ENCODE peak calls at places on chromosome 1, in six cellular contexts. H is fibroblast of pulmonary artery, V is endothelial cell, W is dorsolateral prefrontal cortex, J is sigmoid colon, E is GM12864. S is an unnamed sample.

GRCh38 chr1:102595106-102595505 is 513.2 kb downstream of the COL11A1 start:
- DNase-seq in H (peak), V (no peak), W (no peak), J (no peak), E (no peak), S (no peak)

GRCh38 chr1:7177021-7177420 is 391.8 kb downstream of the CAMTA1 start:
- DNase-seq in H (no peak), V (no peak), W (no peak), J (no peak), E (no peak), S (no peak)

GRCh38 chr1:207076181-207076949 is 12.3 kb upstream of the C4BPB start:
- DNase-seq in H (peak), V (no peak), W (no peak), J (no peak), E (no peak), S (no peak)

GRCh38 chr1:43971336-43971980 is 1.6 kb downstream of the DPH2 start:
- DNase-seq in H (no peak), V (no peak), W (no peak), J (no peak), E (no peak), S (no peak)

GRCh38 chr1:206001476-206001888 is 1.7 kb downstream of the RAB7B start:
- DNase-seq in H (peak), V (no peak), W (no peak), J (no peak), E (no peak), S (peak)

GRCh38 chr1:202152399-202152798 is 7.9 kb upstream of the ARL8A start:
- DNase-seq in H (no peak), V (no peak), W (no peak), J (no peak), E (no peak), S (no peak)

GRCh38 chr1:9835758-9836631 is 12.2 kb upstream of the CLSTN1 start:
- DNase-seq in H (peak), V (no peak), W (peak), J (peak), E (no peak), S (peak)

GRCh38 chr1:211985556-211986264 is 49.6 kb downstream of the INTS7 start:
- DNase-seq in H (no peak), V (no peak), W (no peak), J (no peak), E (peak), S (no peak)

GRCh38 chr1:56050911-56051310 is 528.5 kb downstream of the PLPP3 start:
- DNase-seq in H (no peak), V (no peak), W (no peak), J (no peak), E (no peak), S (no peak)

GRCh38 chr1:75855734-75856133 is 59.1 kb downstream of the MSH4 start:
- DNase-seq in H (no peak), V (no peak), W (no peak), J (no peak), E (no peak), S (no peak)

GRCh38 chr1:117821782-117822447 is 107.5 kb downstream of the GDAP2 start:
- DNase-seq in H (peak), V (no peak), W (no peak), J (peak), E (no peak), S (peak)

GRCh38 chr1:84961316-84961715 is 35.6 kb downstream of the MCOLN2 start:
- DNase-seq in H (peak), V (no peak), W (no peak), J (no peak), E (no peak), S (no peak)

GRCh38 chr1:52915211-52915854 is 6.2 kb downstream of the ECHDC2 start:
- DNase-seq in H (no peak), V (no peak), W (no peak), J (no peak), E (no peak), S (no peak)

GRCh38 chr1:206430031-206430983 is 40.0 kb upstream of the IKBKE start:
- DNase-seq in H (peak), V (no peak), W (no peak), J (no peak), E (peak), S (peak)

GRCh38 chr1:225873281-225873850 is 8.8 kb downstream of the TMEM63A start:
- DNase-seq in H (no peak), V (no peak), W (no peak), J (no peak), E (no peak), S (no peak)

GRCh38 chr1:212507361-212507760 is 74.6 kb downstream of the NENF start:
- DNase-seq in H (no peak), V (no peak), W (no peak), J (no peak), E (no peak), S (no peak)

GRCh38 chr1:151611288-151611790 is 511 bp upstream of the SNX27 start:
- DNase-seq in H (peak), V (no peak), W (no peak), J (peak), E (no peak), S (peak)

GRCh38 chr1:214402583-214403216 is 121.7 kb downstream of the SMYD2 start:
- DNase-seq in H (peak), V (no peak), W (no peak), J (no peak), E (no peak), S (peak)

GRCh38 chr1:184954232-184954995 is 19.9 kb downstream of the NIBAN1 start:
- DNase-seq in H (no peak), V (no peak), W (no peak), J (no peak), E (no peak), S (peak)

GRCh38 chr1:49630156-49630555 is 393.6 kb downstream of the AGBL4 start:
- DNase-seq in H (no peak), V (no peak), W (no peak), J (no peak), E (no peak), S (no peak)

GRCh38 chr1:156486421-156487344 is 13.9 kb downstream of the MEF2D start:
- DNase-seq in H (no peak), V (no peak), W (peak), J (no peak), E (no peak), S (no peak)

GRCh38 chr1:243959998-243960397 is 91.1 kb upstream of the ZBTB18 start:
- DNase-seq in H (no peak), V (no peak), W (no peak), J (no peak), E (no peak), S (no peak)

GRCh38 chr1:109371271-109371739 is 26.4 kb downstream of the SORT1 start:
- DNase-seq in H (peak), V (no peak), W (no peak), J (peak), E (no peak), S (peak)

GRCh38 chr1:109158433-109158832 is 44.5 kb downstream of the ELAPOR1 start:
- DNase-seq in H (no peak), V (no peak), W (no peak), J (no peak), E (no peak), S (no peak)

GRCh38 chr1:221032616-221033342 is 153.5 kb downstream of the HLX start:
- DNase-seq in H (peak), V (no peak), W (no peak), J (no peak), E (no peak), S (no peak)

GRCh38 chr1:180631197-180631765 is 541 bp upstream of the XPR1 start:
- DNase-seq in H (no peak), V (no peak), W (no peak), J (no peak), E (no peak), S (no peak)

GRCh38 chr1:77532641-77533040 is 149.8 kb downstream of the ZZZ3 start:
- DNase-seq in H (no peak), V (no peak), W (no peak), J (no peak), E (no peak), S (no peak)

GRCh38 chr1:87134061-87134460 is 194.6 kb upstream of the LMO4 start:
- DNase-seq in H (no peak), V (no peak), W (peak), J (no peak), E (no peak), S (no peak)

GRCh38 chr1:207964195-207964966 is 53.5 kb upstream of the CD34 start:
- DNase-seq in H (peak), V (no peak), W (no peak), J (no peak), E (no peak), S (peak)

GRCh38 chr1:169484683-169485426 is 889 bp downstream of the SLC19A2 start:
- DNase-seq in H (peak), V (no peak), W (peak), J (peak), E (no peak), S (peak)

GRCh38 chr1:96521994-96522760 is 199.4 kb upstream of the PTBP2 start:
- DNase-seq in H (peak), V (no peak), W (no peak), J (no peak), E (no peak), S (peak)

GRCh38 chr1:29121951-29122661 is 1.6 kb downstream of the TMEM200B start:
- DNase-seq in H (peak), V (peak), W (no peak), J (peak), E (no peak), S (no peak)
- TF ChIP-seq CTCF in H (no peak), V (no peak), W (no peak), J (no peak), E (no peak), S (no peak)

GRCh38 chr1:20950689-20951088 is 163.6 kb upstream of the HP1BP3 start:
- DNase-seq in H (peak), V (no peak), W (no peak), J (no peak), E (no peak), S (peak)
- TF ChIP-seq CTCF in H (no peak), V (no peak), W (no peak), J (no peak), E (no peak), S (no peak)

GRCh38 chr1:62685431-62685859 is 2.7 kb downstream of the DOCK7 start:
- DNase-seq in H (peak), V (no peak), W (no peak), J (no peak), E (no peak), S (no peak)
- TF ChIP-seq CTCF in H (no peak), V (no peak), W (no peak), J (no peak), E (no peak), S (no peak)

GRCh38 chr1:153626929-153627796 is at the start of gene S100A13:
- DNase-seq in H (peak), V (peak), W (peak), J (peak), E (no peak), S (peak)
- TF ChIP-seq CTCF in H (peak), V (peak), W (peak), J (peak), E (peak), S (peak)

GRCh38 chr1:24890861-24891260 is 39.2 kb downstream of the RUNX3 start:
- DNase-seq in H (no peak), V (no peak), W (no peak), J (no peak), E (no peak), S (no peak)

GRCh38 chr1:24888971-24889670 is 41.0 kb downstream of the RUNX3 start:
- DNase-seq in H (peak), V (no peak), W (no peak), J (no peak), E (no peak), S (no peak)

GRCh38 chr1:24884751-24885150 is 45.3 kb downstream of the RUNX3 start:
- DNase-seq in H (no peak), V (no peak), W (no peak), J (no peak), E (no peak), S (no peak)

GRCh38 chr1:24888061-24888970 is 41.8 kb downstream of the RUNX3 start:
- DNase-seq in H (no peak), V (no peak), W (peak), J (peak), E (no peak), S (no peak)

DNA sequence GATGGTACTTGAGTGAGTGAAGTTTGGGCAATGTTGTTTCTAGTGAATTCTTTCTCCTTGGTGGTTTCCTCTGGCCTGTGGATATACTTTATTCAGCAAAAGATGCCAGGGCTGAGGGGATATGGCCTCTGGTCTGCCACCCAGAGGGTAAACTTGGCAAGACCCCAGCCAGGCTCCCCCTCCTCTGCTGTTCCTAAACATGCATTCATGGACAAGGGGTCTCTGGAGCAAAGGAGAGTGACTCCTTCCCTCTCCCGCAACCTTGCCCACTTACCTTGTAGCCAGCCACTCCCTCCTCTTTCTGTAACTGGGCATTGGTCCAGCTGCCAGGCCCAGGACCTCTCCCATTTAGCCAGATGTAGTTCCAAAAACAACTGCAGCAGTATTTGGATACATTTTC is 43.8 kb downstream of the RUNX3 start:
- DNase-seq in H (no peak), V (no peak), W (no peak), J (peak), E (no peak), S (no peak)
- TF ChIP-seq CTCF in H (no peak), V (no peak), W (no peak), J (no peak), E (no peak), S (no peak)

DNA sequence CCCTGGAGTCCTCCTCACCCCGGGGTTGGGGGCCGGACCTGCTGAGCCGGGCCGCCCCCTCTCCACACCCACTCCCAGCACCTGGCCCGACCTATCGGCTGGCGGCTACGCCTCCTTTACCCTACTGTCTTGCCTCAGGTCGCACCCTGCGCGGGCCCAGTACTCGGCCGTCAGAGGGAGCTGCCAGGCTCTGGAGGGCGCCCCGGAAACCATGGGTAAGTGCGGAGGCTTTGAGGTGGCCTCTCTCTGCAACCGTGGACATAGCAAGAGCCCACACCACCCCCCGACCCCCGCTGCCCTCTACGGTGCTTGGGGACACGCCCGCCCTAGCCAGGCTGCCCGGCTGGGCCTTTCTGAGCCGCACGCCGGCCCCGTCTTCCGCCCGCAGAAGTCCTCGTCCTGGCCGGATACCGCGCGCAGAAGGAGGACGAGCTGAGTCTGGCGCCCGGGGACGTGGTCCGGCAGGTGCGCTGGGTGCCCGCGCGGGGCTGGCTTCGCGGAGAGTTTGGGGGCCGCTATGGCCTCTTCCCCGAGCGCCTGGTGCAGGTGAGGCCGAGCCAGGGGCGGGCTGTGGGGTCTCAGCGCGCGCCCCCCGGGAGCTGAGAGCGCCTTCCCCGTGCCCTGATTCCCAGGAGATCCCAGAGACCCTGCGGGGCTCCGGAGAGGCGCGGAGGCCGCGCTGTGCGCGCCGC is at the start of gene SH3D21:
- DNase-seq in H (no peak), V (peak), W (no peak), J (peak), E (no peak), S (peak)
- TF ChIP-seq CTCF in H (no peak), V (no peak), W (no peak), J (no peak), E (no peak), S (peak)

GRCh38 chr1:47784294-47784650 is 212.9 kb downstream of the TRABD2B start:
- DNase-seq in H (no peak), V (no peak), W (no peak), J (no peak), E (no peak), S (no peak)

GRCh38 chr1:47787560-47787959 is 209.6 kb downstream of the TRABD2B start:
- DNase-seq in H (no peak), V (no peak), W (no peak), J (no peak), E (no peak), S (no peak)

GRCh38 chr1:47786301-47786700 is 210.9 kb downstream of the TRABD2B start:
- DNase-seq in H (no peak), V (no peak), W (no peak), J (no peak), E (no peak), S (no peak)

GRCh38 chr1:47785118-47785517 is 212.1 kb downstream of the TRABD2B start:
- DNase-seq in H (no peak), V (no peak), W (no peak), J (no peak), E (no peak), S (no peak)

GRCh38 chr1:47785561-47786271 is 211.5 kb downstream of the TRABD2B start:
- DNase-seq in H (no peak), V (peak), W (no peak), J (no peak), E (no peak), S (peak)
- TF ChIP-seq CTCF in H (no peak), V (no peak), W (no peak), J (no peak), E (no peak), S (no peak)

DNA sequence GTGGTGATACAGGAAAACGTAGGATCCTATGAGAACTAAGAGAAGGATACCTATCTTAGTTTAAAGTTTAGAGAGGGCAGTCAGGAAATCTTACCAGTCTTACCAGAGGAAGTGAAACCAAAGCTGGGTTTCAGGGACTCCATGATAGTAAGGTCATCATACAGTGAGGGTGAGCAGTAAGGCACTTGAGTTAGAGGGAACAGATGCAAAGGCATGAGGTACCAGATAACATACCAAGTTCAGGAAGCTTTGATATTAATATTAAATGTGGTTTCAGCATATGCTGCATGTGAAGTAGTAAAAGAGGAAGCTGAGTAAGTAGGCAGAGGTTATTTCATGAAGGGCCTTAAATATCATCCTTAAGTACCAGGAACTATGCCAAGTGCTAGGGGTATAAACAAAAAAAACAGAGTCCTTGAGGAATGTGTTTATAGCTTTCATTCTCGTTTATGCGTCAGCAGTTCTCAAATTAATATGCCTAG is 16.9 kb downstream of the ATG4C start:
- DNase-seq in H (peak), V (no peak), W (no peak), J (no peak), E (peak), S (no peak)
- TF ChIP-seq CTCF in H (no peak), V (no peak), W (no peak), J (no peak), E (no peak), S (no peak)

DNA sequence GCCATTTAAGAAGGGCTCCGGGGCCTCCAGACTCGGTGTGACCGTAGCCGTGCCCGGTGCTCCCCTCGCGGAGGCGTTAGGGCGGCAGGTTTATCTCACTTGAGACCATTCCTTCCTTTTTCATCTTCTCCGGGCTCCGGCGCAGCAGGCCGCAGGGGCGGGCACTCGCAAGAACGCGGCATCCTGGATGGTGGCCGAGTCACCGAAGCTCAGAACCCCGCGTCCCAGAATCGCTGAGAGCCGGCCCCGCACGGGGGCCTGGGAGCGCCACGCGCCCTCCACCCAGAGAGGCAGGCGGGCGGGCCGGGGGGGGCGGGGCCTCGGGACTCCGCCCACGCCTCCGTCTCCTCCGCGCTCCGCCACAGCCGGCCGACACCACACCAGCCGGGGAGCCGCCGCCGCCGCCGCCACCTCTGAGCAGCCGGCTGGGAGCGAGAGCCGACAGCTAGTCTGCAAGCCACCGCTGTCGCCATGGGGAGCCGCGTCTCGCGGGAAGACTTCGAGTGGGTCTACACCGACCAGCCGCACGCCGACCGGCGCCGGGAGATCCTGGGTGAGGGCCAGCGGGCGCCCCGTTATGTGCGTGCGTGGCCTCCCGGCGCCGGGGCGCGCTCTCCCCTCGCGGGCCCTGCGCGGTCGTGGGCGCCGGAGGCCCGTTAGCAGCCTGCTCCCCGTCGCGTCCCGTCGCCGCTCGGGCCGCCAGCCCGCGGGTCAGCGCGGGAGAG is at the start of gene DEGS1:
- DNase-seq in H (peak), V (peak), W (peak), J (peak), E (no peak), S (peak)
- TF ChIP-seq CTCF in H (no peak), V (no peak), W (peak), J (no peak), E (no peak), S (no peak)